ENCODE peak calls at places on chromosomes 2 and 18, in five cellular contexts. One of them, this sample, is unnamed.

GRCh38 chr2:105455488-105455991 is 56.7 kb upstream of the FHL2 start:
- DNase-seq in K562: no peak
- DNase-seq in H1: no peak
- DNase-seq in GM12891: no peak
- DNase-seq in HepG2: peak
- DNase-seq in this sample: no peak

GRCh38 chr2:236576978-236577377 is 7.4 kb downstream of the ACKR3 start:
- DNase-seq in HepG2: no peak
- DNase-seq in K562: no peak
- DNase-seq in GM12891: no peak
- DNase-seq in H1: no peak
- DNase-seq in this sample: no peak

GRCh38 chr2:146847846-146848245 is 997.0 kb upstream of the ACVR2A start:
- DNase-seq in HepG2: no peak
- DNase-seq in K562: no peak
- DNase-seq in H1: no peak
- DNase-seq in GM12891: no peak
- DNase-seq in this sample: no peak

GRCh38 chr18:27014841-27015240 is 149.3 kb upstream of the AQP4 start:
- DNase-seq in K562: no peak
- DNase-seq in GM12891: no peak
- DNase-seq in HepG2: peak
- DNase-seq in H1: no peak
- DNase-seq in this sample: no peak

GRCh38 chr2:11140492-11140891 is 14.8 kb upstream of the SLC66A3 start:
- DNase-seq in K562: no peak
- DNase-seq in H1: no peak
- DNase-seq in HepG2: no peak
- DNase-seq in GM12891: no peak
- DNase-seq in this sample: no peak

GRCh38 chr2:230664128-230664527 is 48.5 kb upstream of the CAB39 start:
- DNase-seq in HepG2: no peak
- DNase-seq in H1: no peak
- DNase-seq in K562: no peak
- DNase-seq in GM12891: no peak
- DNase-seq in this sample: no peak

GRCh38 chr2:142675398-142675797 is 202.1 kb upstream of the KYNU start:
- DNase-seq in H1: no peak
- DNase-seq in HepG2: no peak
- DNase-seq in GM12891: no peak
- DNase-seq in K562: no peak
- DNase-seq in this sample: no peak

GRCh38 chr2:55364189-55365055 is 55.2 kb downstream of the CCDC88A start:
- DNase-seq in K562: no peak
- DNase-seq in H1: no peak
- DNase-seq in GM12891: no peak
- DNase-seq in HepG2: no peak
- DNase-seq in this sample: no peak

GRCh38 chr2:239239607-239240479 is 161.0 kb downstream of the HDAC4 start:
- DNase-seq in K562: no peak
- DNase-seq in HepG2: no peak
- DNase-seq in GM12891: no peak
- DNase-seq in H1: no peak
- DNase-seq in this sample: no peak

GRCh38 chr2:233087725-233088124 is 27.6 kb downstream of the INPP5D start:
- DNase-seq in K562: no peak
- DNase-seq in GM12891: no peak
- DNase-seq in HepG2: no peak
- DNase-seq in H1: no peak
- DNase-seq in this sample: no peak

GRCh38 chr18:10040287-10041011 is 126.6 kb downstream of the VAPA start:
- DNase-seq in K562: no peak
- DNase-seq in HepG2: no peak
- DNase-seq in GM12891: no peak
- DNase-seq in H1: no peak
- DNase-seq in this sample: no peak

GRCh38 chr18:57833441-57834101 is 30.5 kb upstream of the ATP8B1 start:
- DNase-seq in HepG2: peak
- DNase-seq in K562: peak
- DNase-seq in H1: no peak
- DNase-seq in GM12891: no peak
- DNase-seq in this sample: peak

GRCh38 chr2:152620218-152620617 is 97.0 kb downstream of the PRPF40A start:
- DNase-seq in GM12891: no peak
- DNase-seq in H1: no peak
- DNase-seq in K562: no peak
- DNase-seq in HepG2: no peak
- DNase-seq in this sample: no peak

GRCh38 chr18:43396266-43396665 is 119.0 kb upstream of the SYT4 start:
- DNase-seq in K562: no peak
- DNase-seq in HepG2: no peak
- DNase-seq in GM12891: no peak
- DNase-seq in H1: no peak
- DNase-seq in this sample: no peak

GRCh38 chr2:151630372-151630771 is 103.9 kb downstream of the NEB start:
- DNase-seq in K562: no peak
- DNase-seq in HepG2: peak
- DNase-seq in H1: no peak
- DNase-seq in GM12891: no peak
- DNase-seq in this sample: no peak

GRCh38 chr2:220786216-220786615 is 785.9 kb downstream of the EPHA4 start:
- DNase-seq in GM12891: no peak
- DNase-seq in H1: no peak
- DNase-seq in K562: no peak
- DNase-seq in HepG2: no peak
- DNase-seq in this sample: no peak

GRCh38 chr18:28087173-28087563 is 89.8 kb downstream of the CDH2 start:
- DNase-seq in K562: no peak
- DNase-seq in HepG2: peak
- DNase-seq in H1: no peak
- DNase-seq in GM12891: no peak
- DNase-seq in this sample: no peak

GRCh38 chr2:29363111-29363510 is 247.9 kb downstream of the CLIP4 start:
- DNase-seq in GM12891: no peak
- DNase-seq in K562: no peak
- DNase-seq in H1: no peak
- DNase-seq in HepG2: no peak
- DNase-seq in this sample: no peak

GRCh38 chr18:48669180-48669675 is 130.4 kb downstream of the CTIF start:
- DNase-seq in HepG2: no peak
- DNase-seq in H1: no peak
- DNase-seq in GM12891: no peak
- DNase-seq in K562: no peak
- DNase-seq in this sample: no peak

GRCh38 chr18:68960355-68960754 is 162.5 kb downstream of the CCDC102B start:
- DNase-seq in HepG2: no peak
- DNase-seq in H1: no peak
- DNase-seq in K562: no peak
- DNase-seq in GM12891: no peak
- DNase-seq in this sample: no peak

DNA sequence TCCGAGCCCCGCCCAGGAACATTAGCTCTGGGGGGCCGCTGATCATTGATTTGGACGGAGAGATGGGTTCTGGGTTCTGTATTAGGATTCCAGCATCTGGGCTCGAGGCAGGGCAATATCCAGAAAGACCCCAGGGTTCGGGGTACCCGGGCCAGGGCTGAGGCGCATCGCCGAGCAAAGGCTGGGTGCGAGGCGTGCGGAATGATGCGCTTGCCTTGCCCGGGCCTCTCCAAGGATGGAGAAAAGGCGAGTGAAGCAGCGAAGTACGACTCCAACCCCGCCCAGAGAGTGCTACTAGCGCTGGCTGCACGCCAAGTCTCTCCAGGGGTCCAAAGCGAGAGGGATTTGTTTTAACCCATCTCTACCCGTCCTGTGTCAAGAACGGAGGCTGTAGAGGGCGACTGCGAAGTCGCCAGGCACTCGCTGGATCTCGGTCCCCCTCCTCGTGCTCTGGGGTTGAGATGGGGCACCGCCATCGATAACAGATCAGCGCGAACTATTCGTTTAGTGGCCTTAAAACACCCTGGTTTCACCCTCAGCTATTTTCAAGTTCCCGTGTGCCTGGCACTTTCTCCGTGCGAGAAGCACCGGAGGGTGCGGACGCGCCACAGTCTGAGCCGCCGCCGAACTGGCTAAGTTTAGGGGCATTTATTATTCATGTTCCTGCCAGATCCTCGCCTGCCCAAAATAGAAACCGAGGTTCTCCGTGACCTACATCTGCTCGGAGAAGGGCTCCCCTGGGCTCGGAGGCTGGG is 1.9 kb downstream of the ADCYAP1 start:
- DNase-seq in HepG2: no peak
- DNase-seq in K562: no peak
- DNase-seq in GM12891: no peak
- DNase-seq in H1: peak
- DNase-seq in this sample: no peak
- TF ChIP-seq TAF1 in HepG2: no peak
- TF ChIP-seq TAF1 in K562: no peak
- TF ChIP-seq TAF1 in GM12891: no peak
- TF ChIP-seq TAF1 in H1: no peak
- TF ChIP-seq TAF1 in this sample: no peak

DNA sequence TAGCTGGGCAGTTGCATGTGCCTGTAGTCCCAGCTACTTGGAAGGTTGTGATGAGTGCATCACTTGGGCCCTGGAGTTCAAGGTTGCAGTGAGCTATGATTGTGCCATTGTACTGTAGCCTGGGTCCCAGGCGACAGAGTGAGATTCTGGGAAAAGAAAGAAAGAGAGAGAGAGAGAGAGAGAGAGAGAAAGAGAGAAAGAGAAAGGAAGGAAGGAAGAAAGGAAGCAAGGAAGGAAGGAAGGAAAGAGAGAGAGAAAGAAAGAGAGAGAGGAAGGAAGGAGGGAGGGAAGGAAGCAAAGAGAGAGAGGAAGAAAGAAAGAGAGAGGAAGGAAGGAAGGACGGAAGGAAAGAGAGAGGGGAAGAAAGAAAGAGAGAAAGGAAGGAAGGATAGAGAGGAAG is 128.4 kb downstream of the GALNT3 start:
- DNase-seq in K562: no peak
- DNase-seq in H1: no peak
- DNase-seq in GM12891: no peak
- DNase-seq in HepG2: no peak
- DNase-seq in this sample: no peak
- TF ChIP-seq POLR2A in K562: no peak
- TF ChIP-seq POLR2A in H1: no peak
- TF ChIP-seq POLR2A in GM12891: no peak
- TF ChIP-seq POLR2A in HepG2: no peak
- TF ChIP-seq POLR2A in this sample: no peak

DNA sequence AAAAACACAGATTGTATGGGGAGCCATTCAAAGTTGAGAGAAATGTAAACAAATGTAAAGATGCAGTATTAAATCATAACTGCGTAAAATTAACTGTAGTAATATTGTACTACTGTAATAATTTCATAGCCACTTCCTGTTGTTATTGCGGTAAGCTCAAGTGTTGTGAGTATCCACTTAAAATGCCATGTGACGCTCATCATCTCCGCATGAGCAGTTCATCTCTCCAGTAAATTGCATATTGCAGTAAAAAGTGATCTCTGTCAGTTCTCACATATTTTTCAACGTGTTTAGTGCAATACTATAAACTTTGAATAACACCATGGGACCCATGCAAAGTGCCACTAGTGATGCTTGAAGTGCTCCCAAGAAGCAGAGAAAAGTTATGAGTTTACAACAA is 41.8 kb upstream of the SP3 start:
- DNase-seq in H1: no peak
- DNase-seq in K562: no peak
- DNase-seq in HepG2: no peak
- DNase-seq in GM12891: no peak
- DNase-seq in this sample: no peak
- TF ChIP-seq TAF1 in H1: no peak
- TF ChIP-seq TAF1 in K562: no peak
- TF ChIP-seq TAF1 in HepG2: no peak
- TF ChIP-seq TAF1 in GM12891: no peak
- TF ChIP-seq TAF1 in this sample: no peak

GRCh38 chr2:43219383-43220228 is 6.8 kb downstream of the ZFP36L2 start:
- DNase-seq in H1: peak
- DNase-seq in K562: peak
- DNase-seq in GM12891: peak
- DNase-seq in HepG2: peak
- DNase-seq in this sample: peak
- TF ChIP-seq POLR2A in H1: no peak
- TF ChIP-seq POLR2A in K562: peak
- TF ChIP-seq POLR2A in GM12891: peak
- TF ChIP-seq POLR2A in HepG2: peak
- TF ChIP-seq POLR2A in this sample: peak

DNA sequence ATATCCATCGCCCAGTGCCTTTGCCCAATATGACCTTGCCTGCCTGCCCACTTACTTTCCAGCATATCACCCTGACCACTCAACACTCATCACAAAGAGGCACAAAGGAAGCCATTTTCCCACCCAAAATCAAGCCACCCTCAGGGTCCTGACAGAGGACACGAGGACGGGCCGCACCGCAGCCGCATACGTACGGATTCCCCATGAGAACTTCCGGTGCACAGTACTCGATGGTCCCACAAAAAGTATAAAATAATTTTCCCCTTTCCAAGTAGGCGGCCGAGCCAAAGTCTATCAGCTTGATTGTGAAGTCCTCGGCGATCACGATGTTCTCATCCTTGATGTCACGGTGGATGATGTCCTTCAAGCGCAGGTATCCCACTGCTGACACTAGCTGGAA is 10.0 kb upstream of the MTERF4 start:
- DNase-seq in K562: no peak
- DNase-seq in HepG2: no peak
- DNase-seq in GM12891: no peak
- DNase-seq in H1: no peak
- DNase-seq in this sample: no peak
- TF ChIP-seq TAF1 in K562: no peak
- TF ChIP-seq TAF1 in HepG2: no peak
- TF ChIP-seq TAF1 in GM12891: no peak
- TF ChIP-seq TAF1 in H1: no peak
- TF ChIP-seq TAF1 in this sample: no peak